ENCODE peak calls at places on chromosomes 13 and 19, in nine cellular contexts. N is fibroblast of lung, A is PC-9, Z is right cardiac atrium, P is neural progenitor cell, V is thoracic aorta, W is tibial artery, X is heart left ventricle, F is left ventricle myocardium inferior. I is an unnamed sample.

GRCh38 chr13:39864221-39864620 is 208.8 kb downstream of the COG6 start:
- DNase-seq in N (no peak), A (no peak), Z (no peak), P (no peak), V (no peak), W (no peak), X (no peak), F (no peak), I (no peak)

GRCh38 chr19:6218497-6219146 is 61.2 kb downstream of the MLLT1 start:
- DNase-seq in N (peak; percentile 61), A (peak; percentile 76), Z (peak; percentile 96), P (peak; percentile 89), V (peak; percentile 86), W (peak; percentile 92), X (peak; percentile 92), F (peak; percentile 88), I (peak; percentile 92)

GRCh38 chr19:40962460-40962961 is 28.6 kb upstream of the CYP2B6 start:
- DNase-seq in N (peak; percentile 2), A (peak; percentile 76), Z (no peak), P (no peak), V (no peak), W (no peak), X (no peak), F (no peak), I (no peak)

GRCh38 chr13:110580800-110581199 is 19.3 kb upstream of the RAB20 start:
- DNase-seq in N (no peak), A (no peak), Z (no peak), P (no peak), V (no peak), W (no peak), X (no peak), F (no peak), I (no peak)

GRCh38 chr13:21060063-21060826 is 1.1 kb downstream of the LATS2 start:
- DNase-seq in N (peak; percentile 57), A (no peak), Z (peak; percentile 85), P (peak; percentile 61), V (no peak), W (peak; percentile 49), X (peak; percentile 76), F (peak; percentile 63), I (peak; percentile 63)

GRCh38 chr13:51315658-51316057 is 23.8 kb upstream of the SERPINE3 start:
- DNase-seq in N (peak; percentile 46), A (no peak), Z (no peak), P (peak; percentile 20), V (no peak), W (no peak), X (no peak), F (no peak), I (no peak)

GRCh38 chr13:75566658-75567057 is 17.1 kb downstream of the UCHL3 start:
- DNase-seq in N (peak; percentile 36), A (no peak), Z (no peak), P (no peak), V (no peak), W (no peak), X (no peak), F (no peak), I (no peak)

GRCh38 chr19:21698215-21698614 is 69.2 kb downstream of the ZNF100 start:
- DNase-seq in N (peak; percentile 3), A (no peak), Z (no peak), P (peak; percentile 17), V (no peak), W (no peak), X (no peak), F (no peak), I (no peak)

GRCh38 chr19:34310494-34310981 is 54.5 kb upstream of the GPI start:
- DNase-seq in N (no peak), A (no peak), Z (no peak), P (no peak), V (no peak), W (no peak), X (no peak), F (no peak), I (no peak)

GRCh38 chr13:49265822-49266221 is 18.1 kb downstream of the CDADC1 start:
- DNase-seq in N (peak; percentile 79), A (no peak), Z (no peak), P (no peak), V (no peak), W (no peak), X (no peak), F (no peak), I (no peak)

GRCh38 chr19:4538601-4538954 is 1.3 kb downstream of the LRG1 start:
- DNase-seq in N (no peak), A (no peak), Z (peak; percentile 49), P (no peak), V (no peak), W (no peak), X (no peak), F (no peak), I (no peak)

GRCh38 chr13:26977541-26977940 is 194.1 kb downstream of the USP12 start:
- DNase-seq in N (peak; percentile 71), A (no peak), Z (no peak), P (no peak), V (no peak), W (no peak), X (no peak), F (no peak), I (no peak)

GRCh38 chr19:38799104-38799503 is 10.1 kb downstream of the LGALS7B start:
- DNase-seq in N (no peak), A (no peak), Z (no peak), P (no peak), V (no peak), W (no peak), X (no peak), F (no peak), I (no peak)

GRCh38 chr19:9309974-9310446 is 372 bp upstream of the ZNF699 start:
- DNase-seq in N (no peak), A (peak; percentile 85), Z (peak; percentile 97), P (peak; percentile 98), V (peak; percentile 80), W (peak; percentile 91), X (peak; percentile 94), F (peak; percentile 92), I (peak; percentile 95)

GRCh38 chr19:43499042-43499441 is 5.5 kb downstream of the PHLDB3 start:
- DNase-seq in N (no peak), A (no peak), Z (no peak), P (no peak), V (no peak), W (no peak), X (no peak), F (no peak), I (no peak)

GRCh38 chr13:104869501-104869900 is 1666.0 kb downstream of the EFNB2 start:
- DNase-seq in N (peak; percentile 63), A (no peak), Z (no peak), P (no peak), V (no peak), W (no peak), X (no peak), F (no peak), I (no peak)

GRCh38 chr19:15550847-15551182 is 42.5 kb downstream of the CYP4F22 start:
- DNase-seq in N (no peak), A (no peak), Z (no peak), P (no peak), V (no peak), W (no peak), X (no peak), F (no peak), I (no peak)
- H3K4me3 ChIP-seq in N (no peak overlapping the region), A (peak overlapping the region; percentile 37), Z (peak overlapping the region; percentile 22), P (no peak overlapping the region), V (peak overlapping the region; percentile 66), W (peak overlapping the region; percentile 41), X (peak overlapping the region; percentile 38), F (peak overlapping the region; percentile 54), I (peak overlapping the region; percentile 14)

GRCh38 chr19:46901701-46902401 is 41.1 kb downstream of the ARHGAP35 start:
- DNase-seq in N (peak; percentile 71), A (no peak), Z (no peak), P (no peak), V (no peak), W (no peak), X (no peak), F (no peak), I (no peak)

GRCh38 chr19:46900341-46900740 is 39.5 kb downstream of the ARHGAP35 start:
- DNase-seq in N (no peak), A (no peak), Z (no peak), P (no peak), V (no peak), W (no peak), X (no peak), F (no peak), I (no peak)

GRCh38 chr19:46892252-46893179 is 31.7 kb downstream of the ARHGAP35 start:
- DNase-seq in N (no peak), A (no peak), Z (no peak), P (no peak), V (no peak), W (no peak), X (no peak), F (no peak), I (no peak)

GRCh38 chr19:46898731-46899130 is 37.9 kb downstream of the ARHGAP35 start:
- DNase-seq in N (peak; percentile 92), A (no peak), Z (no peak), P (no peak), V (no peak), W (no peak), X (no peak), F (no peak), I (no peak)

DNA sequence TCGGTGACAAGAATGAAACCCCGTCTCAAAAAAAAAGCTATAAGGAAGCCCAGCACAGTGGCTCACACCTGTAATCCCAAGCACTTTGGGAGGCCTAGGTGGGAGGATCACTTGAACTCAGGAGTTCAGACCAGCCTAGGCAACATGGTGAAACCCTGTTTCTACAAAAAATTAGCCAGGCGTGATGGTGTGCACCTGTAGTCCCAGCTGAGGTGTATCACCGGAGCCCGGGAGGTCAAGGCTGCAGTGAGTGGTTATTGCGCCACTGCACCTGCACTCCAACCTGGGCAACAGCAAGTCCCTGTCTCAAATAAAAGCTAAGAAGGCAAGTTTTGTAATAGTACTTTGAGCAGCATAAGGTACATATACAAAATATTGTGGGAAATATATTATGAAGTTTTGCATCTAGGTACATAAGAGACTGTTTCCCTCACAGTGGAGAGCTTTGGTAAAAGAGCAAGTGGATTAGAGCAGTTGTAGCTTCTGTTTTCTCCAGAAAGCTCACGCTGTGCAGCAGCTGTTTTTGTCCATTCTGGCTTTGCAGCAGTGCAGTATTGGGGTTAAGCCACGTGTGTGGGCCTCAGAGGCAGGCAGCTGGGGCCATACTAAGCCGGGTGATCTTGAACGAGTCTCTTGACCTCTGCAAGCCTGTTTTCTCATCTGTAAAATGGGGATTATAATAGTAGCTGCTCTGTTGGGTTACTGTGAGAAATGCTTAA is 35.4 kb downstream of the ARHGAP35 start:
- DNase-seq in N (no peak), A (no peak), Z (no peak), P (no peak), V (no peak), W (no peak), X (no peak), F (no peak), I (no peak)
- H3K27ac ChIP-seq in N (no peak overlapping the region), A (no peak overlapping the region), Z (no peak overlapping the region), P (no peak overlapping the region), V (no peak overlapping the region), W (no peak overlapping the region), X (no peak overlapping the region), F (no peak overlapping the region), I (no peak overlapping the region)

GRCh38 chr19:13718733-13719132 is 45.6 kb upstream of the MRI1 start:
- DNase-seq in N (peak; percentile 68), A (peak; percentile 18), Z (peak; percentile 65), P (peak; percentile 71), V (no peak), W (no peak), X (no peak), F (peak; percentile 34), I (no peak)
- H3K4me3 ChIP-seq in N (no peak overlapping the region), A (no peak overlapping the region), Z (no peak overlapping the region), P (no peak overlapping the region), V (no peak overlapping the region), W (no peak overlapping the region), X (no peak overlapping the region), F (no peak overlapping the region), I (no peak overlapping the region)

GRCh38 chr19:52142001-52142595 is 2.4 kb upstream of the ZNF616 start:
- DNase-seq in N (no peak), A (peak; percentile 50), Z (no peak), P (no peak), V (no peak), W (no peak), X (no peak), F (no peak), I (no peak)
- H3K27ac ChIP-seq in N (no peak overlapping the region), A (peak overlapping the region; percentile 44), Z (no peak overlapping the region), P (no peak overlapping the region), V (no peak overlapping the region), W (no peak overlapping the region), X (no peak overlapping the region), F (no peak overlapping the region), I (no peak overlapping the region)

I was measured in ovary.